ENCODE peak calls at places on chromosomes 16 and 17, in six cellular contexts. One of them, this sample, is unnamed.

GRCh38 chr17:48611681-48612455 is 1.1 kb upstream of the HOXB7 start:
- DNase-seq in ascending aorta: no peak
- DNase-seq in colonic mucosa: no peak
- DNase-seq in SK-N-SH: no peak
- DNase-seq in stomach: no peak
- DNase-seq in right lobe of liver: no peak
- DNase-seq in this sample: no peak

GRCh38 chr17:66429680-66430079 is 127.3 kb downstream of the PRKCA start:
- DNase-seq in SK-N-SH: no peak
- DNase-seq in ascending aorta: no peak
- DNase-seq in colonic mucosa: no peak
- DNase-seq in right lobe of liver: no peak
- DNase-seq in stomach: no peak
- DNase-seq in this sample: no peak

GRCh38 chr16:2016407-2016922 is 3.1 kb upstream of the NPW start:
- DNase-seq in right lobe of liver: no peak
- DNase-seq in colonic mucosa: no peak
- DNase-seq in ascending aorta: no peak
- DNase-seq in stomach: no peak
- DNase-seq in SK-N-SH: peak; percentile 77
- DNase-seq in this sample: no peak

GRCh38 chr16:87376660-87377059 is 6.9 kb downstream of the FBXO31 start:
- DNase-seq in SK-N-SH: no peak
- DNase-seq in ascending aorta: no peak
- DNase-seq in stomach: no peak
- DNase-seq in colonic mucosa: no peak
- DNase-seq in right lobe of liver: peak; percentile 1
- DNase-seq in this sample: no peak

GRCh38 chr16:19809121-19809635 is 75.5 kb downstream of the GPRC5B start:
- DNase-seq in ascending aorta: no peak
- DNase-seq in colonic mucosa: no peak
- DNase-seq in right lobe of liver: no peak
- DNase-seq in stomach: peak; percentile 56
- DNase-seq in SK-N-SH: no peak
- DNase-seq in this sample: no peak

GRCh38 chr17:3750926-3751325 is 27.2 kb downstream of the HASPIN start:
- DNase-seq in stomach: no peak
- DNase-seq in ascending aorta: no peak
- DNase-seq in right lobe of liver: no peak
- DNase-seq in colonic mucosa: no peak
- DNase-seq in SK-N-SH: no peak
- DNase-seq in this sample: no peak

GRCh38 chr17:60006160-60006559 is 41.6 kb upstream of the RNFT1 start:
- DNase-seq in colonic mucosa: no peak
- DNase-seq in right lobe of liver: no peak
- DNase-seq in ascending aorta: no peak
- DNase-seq in SK-N-SH: peak; percentile 9
- DNase-seq in stomach: no peak
- DNase-seq in this sample: no peak

GRCh38 chr17:9307313-9307998 is 268.2 kb downstream of the STX8 start:
- DNase-seq in SK-N-SH: no peak
- DNase-seq in stomach: no peak
- DNase-seq in ascending aorta: no peak
- DNase-seq in right lobe of liver: no peak
- DNase-seq in colonic mucosa: no peak
- DNase-seq in this sample: no peak

GRCh38 chr16:35192993-35193392 is 1733.6 kb downstream of the TP53TG3F start:
- DNase-seq in ascending aorta: no peak
- DNase-seq in SK-N-SH: no peak
- DNase-seq in colonic mucosa: no peak
- DNase-seq in stomach: no peak
- DNase-seq in right lobe of liver: no peak
- DNase-seq in this sample: no peak

GRCh38 chr16:50736448-50736847 is 5.4 kb upstream of the CYLD start:
- DNase-seq in colonic mucosa: no peak
- DNase-seq in SK-N-SH: no peak
- DNase-seq in ascending aorta: no peak
- DNase-seq in stomach: no peak
- DNase-seq in right lobe of liver: no peak
- DNase-seq in this sample: no peak

GRCh38 chr17:47983492-47984223 is 12.7 kb downstream of the CDK5RAP3 start:
- DNase-seq in right lobe of liver: no peak
- DNase-seq in colonic mucosa: no peak
- DNase-seq in ascending aorta: no peak
- DNase-seq in SK-N-SH: no peak
- DNase-seq in stomach: no peak
- DNase-seq in this sample: no peak

GRCh38 chr17:42334667-42335066 is 46.4 kb downstream of the STAT5A start:
- DNase-seq in stomach: no peak
- DNase-seq in ascending aorta: no peak
- DNase-seq in SK-N-SH: no peak
- DNase-seq in right lobe of liver: no peak
- DNase-seq in colonic mucosa: no peak
- DNase-seq in this sample: no peak
- TF ChIP-seq CTCF in stomach: no peak
- TF ChIP-seq CTCF in ascending aorta: no peak
- TF ChIP-seq CTCF in SK-N-SH: peak; percentile 53
- TF ChIP-seq CTCF in right lobe of liver: peak; percentile 11
- TF ChIP-seq CTCF in colonic mucosa: no peak
- TF ChIP-seq CTCF in this sample: no peak

GRCh38 chr17:73223626-73224616 is 31.1 kb downstream of the COG1 start:
- DNase-seq in colonic mucosa: no peak
- DNase-seq in SK-N-SH: no peak
- DNase-seq in right lobe of liver: no peak
- DNase-seq in ascending aorta: no peak
- DNase-seq in stomach: no peak
- DNase-seq in this sample: no peak
- H3K36me3 ChIP-seq in colonic mucosa: no peaks in the 10 kb centered on the region
- H3K36me3 ChIP-seq in SK-N-SH: peaks cover 5% of the 10 kb centered on the region
- H3K36me3 ChIP-seq in right lobe of liver: no peaks in the 10 kb centered on the region
- H3K36me3 ChIP-seq in ascending aorta: no peaks in the 10 kb centered on the region
- H3K36me3 ChIP-seq in stomach: peaks cover 11% of the 10 kb centered on the region
- H3K36me3 ChIP-seq in this sample: peaks cover 5% of the 10 kb centered on the region

DNA sequence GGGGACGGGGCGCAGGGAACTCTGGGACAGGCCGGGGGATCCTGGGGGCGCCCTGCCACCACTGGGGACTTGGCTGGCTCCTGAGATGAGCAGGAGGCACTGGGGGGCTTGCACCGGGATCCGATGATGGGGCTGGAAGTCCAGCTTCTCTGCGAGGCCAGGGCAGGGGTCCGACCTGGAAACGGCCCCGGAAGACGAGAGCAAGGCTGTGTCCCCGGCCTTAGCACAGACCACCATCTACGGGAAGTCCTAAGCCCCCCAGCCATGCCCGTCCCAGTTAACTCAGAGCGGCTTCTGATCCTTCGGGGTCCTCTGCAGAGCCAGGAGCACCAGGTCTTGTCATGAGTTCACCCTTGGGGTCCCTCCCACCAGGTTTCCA is 573 bp downstream of the CDT1 start:
- DNase-seq in SK-N-SH: peak; percentile 70
- DNase-seq in colonic mucosa: no peak
- DNase-seq in stomach: no peak
- DNase-seq in right lobe of liver: no peak
- DNase-seq in ascending aorta: no peak
- DNase-seq in this sample: no peak
- TF ChIP-seq CTCF in SK-N-SH: no peak
- TF ChIP-seq CTCF in colonic mucosa: no peak
- TF ChIP-seq CTCF in stomach: no peak
- TF ChIP-seq CTCF in right lobe of liver: no peak
- TF ChIP-seq CTCF in ascending aorta: no peak
- TF ChIP-seq CTCF in this sample: no peak

GRCh38 chr16:74623846-74624245 is 16.9 kb upstream of the GLG1 start:
- DNase-seq in SK-N-SH: no peak
- DNase-seq in ascending aorta: no peak
- DNase-seq in stomach: peak; percentile 24
- DNase-seq in right lobe of liver: no peak
- DNase-seq in colonic mucosa: no peak
- DNase-seq in this sample: no peak
- H3K36me3 ChIP-seq in SK-N-SH: peaks cover 51% of the 10 kb centered on the region
- H3K36me3 ChIP-seq in ascending aorta: peaks cover 65% of the 10 kb centered on the region
- H3K36me3 ChIP-seq in stomach: peaks cover 92% of the 10 kb centered on the region
- H3K36me3 ChIP-seq in right lobe of liver: no peaks in the 10 kb centered on the region
- H3K36me3 ChIP-seq in colonic mucosa: peaks cover 16% of the 10 kb centered on the region
- H3K36me3 ChIP-seq in this sample: no peaks in the 10 kb centered on the region

GRCh38 chr17:77035526-77035925 is 105.2 kb upstream of the SEC14L1 start:
- DNase-seq in right lobe of liver: no peak
- DNase-seq in ascending aorta: no peak
- DNase-seq in SK-N-SH: no peak
- DNase-seq in stomach: no peak
- DNase-seq in colonic mucosa: no peak
- DNase-seq in this sample: no peak

GRCh38 chr17:77036136-77036840 is 104.5 kb upstream of the SEC14L1 start:
- DNase-seq in stomach: no peak
- DNase-seq in ascending aorta: no peak
- DNase-seq in right lobe of liver: no peak
- DNase-seq in colonic mucosa: no peak
- DNase-seq in SK-N-SH: no peak
- DNase-seq in this sample: no peak

GRCh38 chr17:77037943-77038342 is 102.8 kb upstream of the SEC14L1 start:
- DNase-seq in ascending aorta: no peak
- DNase-seq in stomach: no peak
- DNase-seq in right lobe of liver: no peak
- DNase-seq in SK-N-SH: no peak
- DNase-seq in colonic mucosa: no peak
- DNase-seq in this sample: no peak

GRCh38 chr17:77034677-77035424 is 105.9 kb upstream of the SEC14L1 start:
- DNase-seq in SK-N-SH: no peak
- DNase-seq in colonic mucosa: no peak
- DNase-seq in stomach: no peak
- DNase-seq in right lobe of liver: no peak
- DNase-seq in ascending aorta: no peak
- DNase-seq in this sample: no peak

GRCh38 chr17:77036841-77037381 is 103.9 kb upstream of the SEC14L1 start:
- DNase-seq in SK-N-SH: peak; percentile 84
- DNase-seq in stomach: peak; percentile 31
- DNase-seq in ascending aorta: no peak
- DNase-seq in right lobe of liver: no peak
- DNase-seq in colonic mucosa: no peak
- DNase-seq in this sample: no peak
- TF ChIP-seq CTCF in SK-N-SH: no peak
- TF ChIP-seq CTCF in stomach: no peak
- TF ChIP-seq CTCF in ascending aorta: no peak
- TF ChIP-seq CTCF in right lobe of liver: no peak
- TF ChIP-seq CTCF in colonic mucosa: no peak
- TF ChIP-seq CTCF in this sample: no peak

GRCh38 chr16:89467382-89467781 is 23.0 kb downstream of the ANKRD11 start:
- DNase-seq in colonic mucosa: no peak
- DNase-seq in stomach: no peak
- DNase-seq in right lobe of liver: no peak
- DNase-seq in SK-N-SH: no peak
- DNase-seq in ascending aorta: no peak
- DNase-seq in this sample: no peak
- H3K36me3 ChIP-seq in colonic mucosa: no peaks in the 10 kb centered on the region
- H3K36me3 ChIP-seq in stomach: no peaks in the 10 kb centered on the region
- H3K36me3 ChIP-seq in right lobe of liver: no peaks in the 10 kb centered on the region
- H3K36me3 ChIP-seq in SK-N-SH: no peaks in the 10 kb centered on the region
- H3K36me3 ChIP-seq in ascending aorta: no peaks in the 10 kb centered on the region
- H3K36me3 ChIP-seq in this sample: no peaks in the 10 kb centered on the region

GRCh38 chr17:17706140-17707060 is 25.1 kb downstream of the RAI1 start:
- DNase-seq in ascending aorta: no peak
- DNase-seq in right lobe of liver: no peak
- DNase-seq in stomach: no peak
- DNase-seq in colonic mucosa: no peak
- DNase-seq in SK-N-SH: no peak
- DNase-seq in this sample: no peak
- TF ChIP-seq CTCF in ascending aorta: no peak
- TF ChIP-seq CTCF in right lobe of liver: no peak
- TF ChIP-seq CTCF in stomach: no peak
- TF ChIP-seq CTCF in colonic mucosa: no peak
- TF ChIP-seq CTCF in SK-N-SH: no peak
- TF ChIP-seq CTCF in this sample: no peak

This sample was measured in tibial nerve.